ENCODE peak calls at places on chromosomes 6 and 20, in eight cellular contexts. S is GM12878, Q is HL-60, Y is Panc1, D is GM23338, C is HCT116, U is HepG2, J is K562. L is an unnamed sample.

GRCh38 chr6:113967777-113968176 is 3.2 kb downstream of the HDAC2 start:
- DNase-seq in S (no peak), Q (no peak), Y (no peak), D (peak), C (no peak), U (no peak), J (no peak), L (no peak)

GRCh38 chr6:33407132-33407718 is 3.6 kb upstream of the PHF1 start:
- DNase-seq in S (no peak), Q (peak), Y (no peak), D (no peak), C (no peak), U (peak), J (no peak), L (no peak)

GRCh38 chr6:160141001-160141726 is 19.5 kb downstream of the SLC22A1 start:
- DNase-seq in S (no peak), Q (no peak), Y (no peak), D (no peak), C (no peak), U (no peak), J (no peak), L (no peak)

GRCh38 chr20:51100617-51101016 is 77.7 kb upstream of the KCNG1 start:
- DNase-seq in S (no peak), Q (no peak), Y (no peak), D (no peak), C (no peak), U (no peak), J (no peak), L (no peak)

GRCh38 chr6:5511924-5512323 is 250.6 kb downstream of the FARS2 start:
- DNase-seq in S (no peak), Q (no peak), Y (no peak), D (no peak), C (no peak), U (no peak), J (peak), L (no peak)

GRCh38 chr6:4348462-4349112 is 213.2 kb upstream of the ECI2 start:
- DNase-seq in S (peak), Q (no peak), Y (no peak), D (no peak), C (no peak), U (no peak), J (no peak), L (no peak)

GRCh38 chr20:38046572-38046971 is 13.0 kb downstream of the RPRD1B start:
- DNase-seq in S (no peak), Q (no peak), Y (no peak), D (peak), C (no peak), U (no peak), J (no peak), L (no peak)

GRCh38 chr6:130900913-130901312 is 73.7 kb downstream of the SMLR1 start:
- DNase-seq in S (no peak), Q (no peak), Y (peak), D (no peak), C (peak), U (no peak), J (no peak), L (no peak)

GRCh38 chr6:4953440-4953839 is 50.4 kb downstream of the RPP40 start:
- DNase-seq in S (no peak), Q (no peak), Y (no peak), D (no peak), C (no peak), U (no peak), J (no peak), L (no peak)

GRCh38 chr6:28336284-28337024 is 506 bp upstream of the ZSCAN31 start:
- DNase-seq in S (peak), Q (peak), Y (no peak), D (no peak), C (no peak), U (peak), J (peak), L (peak)

GRCh38 chr6:74075323-74075722 is 379.3 kb downstream of the CD109 start:
- DNase-seq in S (no peak), Q (no peak), Y (no peak), D (no peak), C (no peak), U (no peak), J (no peak), L (no peak)

GRCh38 chr6:144063246-144063743 is 32.1 kb downstream of the SF3B5 start:
- DNase-seq in S (no peak), Q (no peak), Y (no peak), D (peak), C (no peak), U (no peak), J (peak), L (no peak)

GRCh38 chr6:159594750-159595117 is 98.3 kb downstream of the SOD2 start:
- DNase-seq in S (no peak), Q (no peak), Y (peak), D (no peak), C (peak), U (peak), J (no peak), L (no peak)

DNA sequence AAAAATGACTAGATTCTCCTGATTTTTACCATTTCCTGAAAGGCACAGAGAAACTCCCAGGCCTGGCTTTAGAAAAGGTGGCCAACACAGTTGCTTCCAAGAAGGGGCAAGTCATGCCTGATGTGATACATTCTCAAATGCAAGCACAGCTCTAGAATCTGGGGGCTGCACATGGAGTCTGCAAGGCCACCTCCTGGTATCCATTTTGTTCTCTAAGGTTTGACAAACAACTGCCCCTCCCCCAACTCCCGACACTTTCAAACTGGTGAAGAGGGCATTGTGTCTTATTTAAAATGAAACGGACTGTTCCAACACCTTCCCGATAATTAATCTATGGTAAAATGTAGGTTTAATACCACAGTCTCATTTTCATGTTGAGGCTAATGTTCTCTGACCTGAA is 220.2 kb upstream of the CEP162 start:
- DNase-seq in S (no peak), Q (no peak), Y (no peak), D (peak), C (no peak), U (no peak), J (peak), L (no peak)
- TF ChIP-seq REST in S (no peak), Q (no peak), Y (no peak), D (no peak), C (no peak), U (no peak), J (no peak), L (no peak)

DNA sequence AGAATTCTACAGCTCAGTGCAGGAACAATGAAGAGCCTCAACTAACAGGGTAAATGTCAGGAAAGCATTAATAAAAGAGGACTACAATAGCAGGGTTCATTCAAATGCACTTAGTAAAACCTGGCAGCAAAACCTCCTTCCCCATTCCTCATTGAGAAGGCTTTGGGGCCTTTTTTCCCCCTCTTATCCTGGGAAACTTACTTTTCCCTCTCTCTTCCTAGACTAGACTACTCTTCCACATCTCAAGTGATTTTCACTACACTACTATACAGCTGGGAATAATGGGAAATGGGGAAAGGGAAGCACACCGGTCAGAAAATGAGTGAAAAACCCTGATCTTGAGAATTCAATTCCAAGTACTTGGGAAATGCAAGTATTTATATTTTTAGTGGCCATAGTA is 10.1 kb downstream of the ROMO1 start:
- DNase-seq in S (no peak), Q (no peak), Y (no peak), D (no peak), C (no peak), U (no peak), J (no peak), L (no peak)
- TF ChIP-seq POLR2AphosphoS5 in S (peak), Q (no peak), Y (no peak), D (no peak), C (no peak), U (no peak), J (no peak), L (no peak)

GRCh38 chr6:45163952-45164766 is 164.0 kb upstream of the RUNX2 start:
- DNase-seq in S (peak), Q (no peak), Y (no peak), D (no peak), C (peak), U (no peak), J (no peak), L (no peak)
- TF ChIP-seq REST in S (no peak), Q (no peak), Y (no peak), D (no peak), C (no peak), U (no peak), J (no peak), L (no peak)

DNA sequence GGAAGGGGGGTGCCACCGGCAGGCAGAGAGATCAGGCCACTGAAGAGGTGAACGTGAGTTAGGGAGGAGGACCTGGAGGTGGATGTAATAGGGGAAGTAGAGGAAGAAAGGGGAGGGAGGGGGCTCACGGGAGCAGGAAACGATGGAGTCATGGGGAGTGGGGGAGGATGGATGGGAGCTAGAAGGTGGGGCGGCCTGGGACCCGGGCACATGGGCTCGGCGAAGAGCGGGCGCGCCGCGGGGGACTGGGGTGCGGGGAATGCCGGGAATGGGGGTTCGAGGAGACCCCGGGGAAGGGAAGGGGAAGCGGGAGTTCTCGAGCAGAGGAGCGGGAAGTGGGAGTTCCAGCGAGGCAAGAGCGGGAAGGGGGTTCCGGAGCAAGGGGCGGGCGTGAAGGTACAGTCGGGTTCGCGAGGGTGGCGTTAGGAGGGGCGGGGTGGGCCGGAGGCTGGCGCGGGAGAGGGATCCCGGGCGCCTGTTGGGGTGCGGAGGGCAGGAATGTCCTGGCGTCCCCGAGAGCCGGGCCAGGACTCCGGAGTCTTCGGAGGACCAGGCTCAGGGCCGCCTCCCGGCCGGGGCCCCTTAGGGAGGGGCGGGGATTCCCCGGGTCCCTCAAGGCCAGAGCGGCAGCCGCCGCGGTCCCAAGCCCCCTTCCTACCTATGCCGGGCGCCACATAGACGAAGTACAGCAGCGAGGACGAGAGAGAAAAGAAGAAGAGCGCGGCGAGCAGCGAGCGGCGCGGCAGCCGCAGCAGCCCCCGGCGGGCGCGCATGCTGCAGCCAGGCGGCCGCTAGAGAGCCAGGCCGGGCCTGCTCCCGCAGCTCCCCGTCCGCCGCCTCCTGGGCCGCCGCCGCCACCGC is 530 bp downstream of the B4GALT5 start:
- DNase-seq in S (no peak), Q (peak), Y (no peak), D (peak), C (no peak), U (no peak), J (peak), L (peak)
- TF ChIP-seq POLR2AphosphoS5 in S (no peak), Q (no peak), Y (no peak), D (no peak), C (no peak), U (no peak), J (no peak), L (no peak)

GRCh38 chr6:140478631-140479030 is 1104.2 kb upstream of the CITED2 start:
- DNase-seq in S (no peak), Q (no peak), Y (no peak), D (no peak), C (no peak), U (no peak), J (no peak), L (no peak)
- TF ChIP-seq REST in S (no peak), Q (no peak), Y (no peak), D (no peak), C (no peak), U (no peak), J (no peak), L (no peak)

L was measured in SK-N-SH.